ENCODE peak calls at places on chromosomes 4 and X, in seven cellular contexts. E, X, L, K, T, Q and H are unnamed samples. For H3K9me3, the result is how much of the 10 kb centered on the place peaks cover.

GRCh38 chr4:53935780-53936179 is 128.6 kb downstream of the CHIC2 start:
- DNase-seq in L (no peak), Q (peak), K (no peak), E (no peak), X (no peak), T (no peak), H (no peak)

GRCh38 chrX:149829751-149830191 is 48.0 kb downstream of the MAGEA9 start:
- DNase-seq in K (no peak), T (no peak), X (no peak), Q (peak), E (peak), L (no peak), H (no peak)

GRCh38 chr4:10008208-10009005 is 12.9 kb downstream of the SLC2A9 start:
- DNase-seq in X (no peak), E (no peak), T (no peak), K (peak), L (no peak), Q (peak), H (no peak)

GRCh38 chrX:131226591-131226990 is 62.5 kb downstream of the IGSF1 start:
- DNase-seq in E (no peak), Q (no peak), T (no peak), X (no peak), K (no peak), L (no peak), H (no peak)

GRCh38 chr4:178296669-178297068 is 854.4 kb upstream of the AGA start:
- DNase-seq in X (no peak), Q (no peak), K (peak), E (no peak), L (no peak), T (no peak), H (no peak)

GRCh38 chr4:21304061-21304541 is 603.8 kb downstream of the PACRGL start:
- DNase-seq in X (no peak), T (peak), L (no peak), K (no peak), Q (no peak), E (no peak), H (no peak)

GRCh38 chrX:276588-277171 is 4.5 kb upstream of the PLCXD1 start:
- DNase-seq in E (no peak), T (peak), Q (peak), X (peak), K (peak), L (peak), H (no peak)

GRCh38 chrX:134706138-134706537 is 47.9 kb upstream of the PLAC1 start:
- DNase-seq in Q (no peak), T (no peak), L (no peak), K (no peak), E (no peak), X (no peak), H (no peak)

GRCh38 chr4:168409089-168409801 is 71.0 kb downstream of the DDX60L start:
- DNase-seq in E (no peak), K (peak), X (no peak), L (no peak), Q (peak), T (no peak), H (no peak)

GRCh38 chrX:37759878-37760418 is 19.9 kb upstream of the CYBB start:
- DNase-seq in T (no peak), E (no peak), Q (no peak), X (no peak), L (no peak), K (no peak), H (no peak)

GRCh38 chr4:26723216-26723615 is 137.4 kb upstream of the STIM2 start:
- DNase-seq in Q (no peak), X (no peak), T (no peak), E (no peak), L (no peak), K (no peak), H (no peak)

DNA sequence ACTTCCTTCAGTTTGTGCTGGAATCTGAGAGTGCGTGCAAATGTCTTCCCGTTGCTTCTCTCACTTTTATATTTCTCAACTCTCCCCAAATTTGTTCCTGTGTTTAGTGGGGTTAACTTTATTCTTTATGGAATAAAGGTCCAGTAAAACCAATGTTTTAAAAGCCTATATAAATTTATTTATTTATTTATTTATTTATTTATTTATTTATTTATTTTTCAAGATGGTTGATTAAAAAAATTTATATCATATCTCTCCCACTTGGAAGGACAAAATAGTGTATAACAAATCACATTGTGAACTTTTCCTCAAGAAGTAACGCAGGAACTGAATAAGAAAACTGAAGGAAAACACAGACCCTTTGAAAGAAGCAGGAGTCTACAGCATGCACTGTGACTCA is 95.3 kb upstream of the ITM2A start:
- DNase-seq in E (no peak), T (no peak), K (no peak), X (no peak), L (no peak), Q (no peak), H (no peak)
- H3K9me3 ChIP-seq in E (under half), T (under half), K (under half), X (under half), L (under half), Q (under half), H (under half)

GRCh38 chrX:106612403-106612789 is 618 bp downstream of the RADX start:
- DNase-seq in Q (peak), L (no peak), X (no peak), E (peak), T (no peak), K (peak), H (no peak)
- H3K9me3 ChIP-seq in Q (under half), L (under half), X (under half), E (under half), T (under half), K (under half), H (under half)

DNA sequence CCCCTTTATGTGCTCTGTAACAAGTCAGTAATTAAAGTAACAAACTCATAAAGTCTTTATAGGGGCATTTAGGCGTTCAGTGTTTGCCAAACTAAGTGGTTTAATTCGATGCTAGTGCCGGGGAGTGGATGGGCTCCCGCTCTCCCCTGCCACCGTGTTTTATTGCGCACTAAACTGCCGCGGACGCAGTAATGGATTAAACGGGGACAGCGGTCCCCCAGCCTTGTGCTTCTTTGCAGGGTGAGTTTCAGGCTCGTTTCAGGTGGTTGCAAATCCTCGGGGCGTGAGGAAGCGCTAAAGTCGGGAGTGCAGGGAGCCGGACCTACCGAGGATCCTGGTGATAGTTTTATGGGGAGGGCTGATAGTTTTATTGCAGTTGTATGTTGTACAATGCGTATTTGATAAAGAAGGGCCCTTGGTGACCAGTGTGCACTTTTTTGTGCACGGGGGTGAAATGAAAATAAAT is 1.7 kb upstream of the PHOX2B start:
- DNase-seq in K (no peak), L (no peak), Q (no peak), T (no peak), E (no peak), X (no peak), H (no peak)
- H3K9me3 ChIP-seq in K (under half), L (under half), Q (under half), T (under half), E (under half), X (under half), H (under half)

GRCh38 chr4:127313767-127314166 is 319.0 kb upstream of the INTU start:
- DNase-seq in X (no peak), L (no peak), Q (no peak), E (no peak), K (no peak), T (no peak), H (no peak)
- H3K9me3 ChIP-seq in X (under half), L (under half), Q (under half), E (under half), K (under half), T (under half), H (under half)

GRCh38 chr4:29153642-29154041 is 1566.5 kb upstream of the PCDH7 start:
- DNase-seq in E (no peak), K (no peak), Q (no peak), T (no peak), X (no peak), L (no peak), H (no peak)
- H3K9me3 ChIP-seq in E (under half), K (under half), Q (under half), T (under half), X (under half), L (under half), H (under half)

GRCh38 chr4:3377557-3377956 is 64.2 kb upstream of the HGFAC start:
- DNase-seq in X (no peak), E (no peak), Q (no peak), T (no peak), L (no peak), K (no peak), H (no peak)
- H3K9me3 ChIP-seq in X (under half), E (under half), Q (under half), T (under half), L (under half), K (under half), H (under half)

GRCh38 chrX:41066391-41066790 is 18.9 kb upstream of the USP9X start:
- DNase-seq in L (no peak), T (no peak), X (no peak), K (no peak), Q (no peak), E (no peak), H (no peak)

GRCh38 chrX:41066969-41067368 is 18.3 kb upstream of the USP9X start:
- DNase-seq in L (no peak), T (no peak), K (no peak), Q (no peak), E (no peak), X (no peak), H (no peak)

GRCh38 chrX:41064028-41064427 is 21.2 kb upstream of the USP9X start:
- DNase-seq in X (no peak), K (peak), T (no peak), L (no peak), Q (peak), E (no peak), H (no peak)

GRCh38 chrX:41067721-41068120 is 17.5 kb upstream of the USP9X start:
- DNase-seq in X (no peak), E (no peak), Q (no peak), T (no peak), K (no peak), L (no peak), H (no peak)
- H3K9me3 ChIP-seq in X (under half), E (under half), Q (under half), T (under half), K (under half), L (under half), H (under half)